ENCODE peak calls at places on chromosomes 13 and 19, in four cellular contexts. One of them, this sample, is unnamed.
A peak's percentile ranks its signal among the peaks of the same experiment; 100 is the strongest.

GRCh38 chr13:74290324-74290773 is 156.1 kb upstream of the KLF12 start:
- DNase-seq in stimulated activated CD4-positive, alpha-beta T cell treated with anti-CD3 and anti-CD28 coated beads, Interleukin-1b, Interleukin-23, amount 100 ng/mL, for 24 hours: no peak
- DNase-seq in HEK293T: peak; percentile 88
- DNase-seq in activated T-helper 1 cell treated with anti-CD3 and anti-CD28 coated beads, Interleukin-12 subunit alpha, Interleukin-12 subunit beta, Interleukin-2, Interleukin-4 antibody, amounts not matched to agents 30 ng/mL and 10 ng/mL and 1 ng/mL, durations not matched to agents 14 hours and 24 hours and 36 hours: peak; percentile 35
- DNase-seq in this sample: peak; percentile 76

GRCh38 chr19:32971012-32971595 is 654 bp downstream of the CEP89 start:
- DNase-seq in activated T-helper 1 cell treated with anti-CD3 and anti-CD28 coated beads, Interleukin-12 subunit alpha, Interleukin-12 subunit beta, Interleukin-2, Interleukin-4 antibody, amounts not matched to agents 30 ng/mL and 10 ng/mL and 1 ng/mL, durations not matched to agents 14 hours and 24 hours and 36 hours: no peak
- DNase-seq in HEK293T: no peak
- DNase-seq in stimulated activated CD4-positive, alpha-beta T cell treated with anti-CD3 and anti-CD28 coated beads, Interleukin-1b, Interleukin-23, amount 100 ng/mL, for 24 hours: no peak
- DNase-seq in this sample: no peak

GRCh38 chr19:5578094-5578846 is 10.5 kb upstream of the TINCR start:
- DNase-seq in activated T-helper 1 cell treated with anti-CD3 and anti-CD28 coated beads, Interleukin-12 subunit alpha, Interleukin-12 subunit beta, Interleukin-2, Interleukin-4 antibody, amounts not matched to agents 30 ng/mL and 10 ng/mL and 1 ng/mL, durations not matched to agents 14 hours and 24 hours and 36 hours: peak; percentile 51
- DNase-seq in HEK293T: peak; percentile 90
- DNase-seq in stimulated activated CD4-positive, alpha-beta T cell treated with anti-CD3 and anti-CD28 coated beads, Interleukin-1b, Interleukin-23, amount 100 ng/mL, for 24 hours: peak; percentile 67
- DNase-seq in this sample: peak; percentile 65

GRCh38 chr19:13086341-13086740 is 16.3 kb downstream of the LYL1 start:
- DNase-seq in activated T-helper 1 cell treated with anti-CD3 and anti-CD28 coated beads, Interleukin-12 subunit alpha, Interleukin-12 subunit beta, Interleukin-2, Interleukin-4 antibody, amounts not matched to agents 30 ng/mL and 10 ng/mL and 1 ng/mL, durations not matched to agents 14 hours and 24 hours and 36 hours: no peak
- DNase-seq in HEK293T: no peak
- DNase-seq in stimulated activated CD4-positive, alpha-beta T cell treated with anti-CD3 and anti-CD28 coated beads, Interleukin-1b, Interleukin-23, amount 100 ng/mL, for 24 hours: no peak
- DNase-seq in this sample: no peak

GRCh38 chr19:13850910-13851753 is 25.8 kb upstream of the NANOS3 start:
- DNase-seq in stimulated activated CD4-positive, alpha-beta T cell treated with anti-CD3 and anti-CD28 coated beads, Interleukin-1b, Interleukin-23, amount 100 ng/mL, for 24 hours: no peak
- DNase-seq in HEK293T: no peak
- DNase-seq in activated T-helper 1 cell treated with anti-CD3 and anti-CD28 coated beads, Interleukin-12 subunit alpha, Interleukin-12 subunit beta, Interleukin-2, Interleukin-4 antibody, amounts not matched to agents 30 ng/mL and 10 ng/mL and 1 ng/mL, durations not matched to agents 14 hours and 24 hours and 36 hours: no peak
- DNase-seq in this sample: peak; percentile 93

GRCh38 chr19:45523642-45524256 is 16.5 kb downstream of the VASP start:
- DNase-seq in stimulated activated CD4-positive, alpha-beta T cell treated with anti-CD3 and anti-CD28 coated beads, Interleukin-1b, Interleukin-23, amount 100 ng/mL, for 24 hours: peak; percentile 46
- DNase-seq in activated T-helper 1 cell treated with anti-CD3 and anti-CD28 coated beads, Interleukin-12 subunit alpha, Interleukin-12 subunit beta, Interleukin-2, Interleukin-4 antibody, amounts not matched to agents 30 ng/mL and 10 ng/mL and 1 ng/mL, durations not matched to agents 14 hours and 24 hours and 36 hours: peak; percentile 65
- DNase-seq in HEK293T: peak; percentile 90
- DNase-seq in this sample: peak; percentile 85

GRCh38 chr19:44212865-44213346 is 574 bp downstream of the ZNF227 start:
- DNase-seq in activated T-helper 1 cell treated with anti-CD3 and anti-CD28 coated beads, Interleukin-12 subunit alpha, Interleukin-12 subunit beta, Interleukin-2, Interleukin-4 antibody, amounts not matched to agents 30 ng/mL and 10 ng/mL and 1 ng/mL, durations not matched to agents 14 hours and 24 hours and 36 hours: no peak
- DNase-seq in HEK293T: peak; percentile 26
- DNase-seq in stimulated activated CD4-positive, alpha-beta T cell treated with anti-CD3 and anti-CD28 coated beads, Interleukin-1b, Interleukin-23, amount 100 ng/mL, for 24 hours: no peak
- DNase-seq in this sample: no peak

GRCh38 chr19:42140125-42140754 is 8.0 kb upstream of the POU2F2 start:
- DNase-seq in HEK293T: peak; percentile 55
- DNase-seq in activated T-helper 1 cell treated with anti-CD3 and anti-CD28 coated beads, Interleukin-12 subunit alpha, Interleukin-12 subunit beta, Interleukin-2, Interleukin-4 antibody, amounts not matched to agents 30 ng/mL and 10 ng/mL and 1 ng/mL, durations not matched to agents 14 hours and 24 hours and 36 hours: no peak
- DNase-seq in stimulated activated CD4-positive, alpha-beta T cell treated with anti-CD3 and anti-CD28 coated beads, Interleukin-1b, Interleukin-23, amount 100 ng/mL, for 24 hours: no peak
- DNase-seq in this sample: peak; percentile 74

GRCh38 chr19:42440357-42441046 is 2.2 kb downstream of the CXCL17 start:
- DNase-seq in stimulated activated CD4-positive, alpha-beta T cell treated with anti-CD3 and anti-CD28 coated beads, Interleukin-1b, Interleukin-23, amount 100 ng/mL, for 24 hours: peak; percentile 76
- DNase-seq in activated T-helper 1 cell treated with anti-CD3 and anti-CD28 coated beads, Interleukin-12 subunit alpha, Interleukin-12 subunit beta, Interleukin-2, Interleukin-4 antibody, amounts not matched to agents 30 ng/mL and 10 ng/mL and 1 ng/mL, durations not matched to agents 14 hours and 24 hours and 36 hours: peak; percentile 68
- DNase-seq in HEK293T: peak; percentile 80
- DNase-seq in this sample: peak; percentile 89

GRCh38 chr13:30334663-30335386 is 27.5 kb upstream of the KATNAL1 start:
- DNase-seq in HEK293T: peak; percentile 68
- DNase-seq in stimulated activated CD4-positive, alpha-beta T cell treated with anti-CD3 and anti-CD28 coated beads, Interleukin-1b, Interleukin-23, amount 100 ng/mL, for 24 hours: no peak
- DNase-seq in activated T-helper 1 cell treated with anti-CD3 and anti-CD28 coated beads, Interleukin-12 subunit alpha, Interleukin-12 subunit beta, Interleukin-2, Interleukin-4 antibody, amounts not matched to agents 30 ng/mL and 10 ng/mL and 1 ng/mL, durations not matched to agents 14 hours and 24 hours and 36 hours: no peak
- DNase-seq in this sample: no peak

GRCh38 chr13:43730642-43731041 is 56.1 kb downstream of the ENOX1 start:
- DNase-seq in HEK293T: no peak
- DNase-seq in activated T-helper 1 cell treated with anti-CD3 and anti-CD28 coated beads, Interleukin-12 subunit alpha, Interleukin-12 subunit beta, Interleukin-2, Interleukin-4 antibody, amounts not matched to agents 30 ng/mL and 10 ng/mL and 1 ng/mL, durations not matched to agents 14 hours and 24 hours and 36 hours: no peak
- DNase-seq in stimulated activated CD4-positive, alpha-beta T cell treated with anti-CD3 and anti-CD28 coated beads, Interleukin-1b, Interleukin-23, amount 100 ng/mL, for 24 hours: no peak
- DNase-seq in this sample: peak; percentile 58

GRCh38 chr19:42076375-42076944 is 494 bp downstream of the ZNF574 start:
- DNase-seq in stimulated activated CD4-positive, alpha-beta T cell treated with anti-CD3 and anti-CD28 coated beads, Interleukin-1b, Interleukin-23, amount 100 ng/mL, for 24 hours: no peak
- DNase-seq in activated T-helper 1 cell treated with anti-CD3 and anti-CD28 coated beads, Interleukin-12 subunit alpha, Interleukin-12 subunit beta, Interleukin-2, Interleukin-4 antibody, amounts not matched to agents 30 ng/mL and 10 ng/mL and 1 ng/mL, durations not matched to agents 14 hours and 24 hours and 36 hours: no peak
- DNase-seq in HEK293T: no peak
- DNase-seq in this sample: no peak

GRCh38 chr19:367561-367960 is 23.0 kb upstream of the MIER2 start:
- DNase-seq in HEK293T: no peak
- DNase-seq in activated T-helper 1 cell treated with anti-CD3 and anti-CD28 coated beads, Interleukin-12 subunit alpha, Interleukin-12 subunit beta, Interleukin-2, Interleukin-4 antibody, amounts not matched to agents 30 ng/mL and 10 ng/mL and 1 ng/mL, durations not matched to agents 14 hours and 24 hours and 36 hours: no peak
- DNase-seq in stimulated activated CD4-positive, alpha-beta T cell treated with anti-CD3 and anti-CD28 coated beads, Interleukin-1b, Interleukin-23, amount 100 ng/mL, for 24 hours: no peak
- DNase-seq in this sample: no peak

GRCh38 chr13:31310781-31311180 is 111.0 kb downstream of the B3GLCT start:
- DNase-seq in activated T-helper 1 cell treated with anti-CD3 and anti-CD28 coated beads, Interleukin-12 subunit alpha, Interleukin-12 subunit beta, Interleukin-2, Interleukin-4 antibody, amounts not matched to agents 30 ng/mL and 10 ng/mL and 1 ng/mL, durations not matched to agents 14 hours and 24 hours and 36 hours: no peak
- DNase-seq in stimulated activated CD4-positive, alpha-beta T cell treated with anti-CD3 and anti-CD28 coated beads, Interleukin-1b, Interleukin-23, amount 100 ng/mL, for 24 hours: no peak
- DNase-seq in HEK293T: no peak
- DNase-seq in this sample: no peak

GRCh38 chr13:50353651-50354415 is 338.6 kb downstream of the KCNRG start:
- DNase-seq in HEK293T: no peak
- DNase-seq in stimulated activated CD4-positive, alpha-beta T cell treated with anti-CD3 and anti-CD28 coated beads, Interleukin-1b, Interleukin-23, amount 100 ng/mL, for 24 hours: no peak
- DNase-seq in activated T-helper 1 cell treated with anti-CD3 and anti-CD28 coated beads, Interleukin-12 subunit alpha, Interleukin-12 subunit beta, Interleukin-2, Interleukin-4 antibody, amounts not matched to agents 30 ng/mL and 10 ng/mL and 1 ng/mL, durations not matched to agents 14 hours and 24 hours and 36 hours: no peak
- DNase-seq in this sample: no peak

GRCh38 chr19:39405261-39405912 is 1.3 kb upstream of the ZFP36 start:
- DNase-seq in HEK293T: no peak
- DNase-seq in activated T-helper 1 cell treated with anti-CD3 and anti-CD28 coated beads, Interleukin-12 subunit alpha, Interleukin-12 subunit beta, Interleukin-2, Interleukin-4 antibody, amounts not matched to agents 30 ng/mL and 10 ng/mL and 1 ng/mL, durations not matched to agents 14 hours and 24 hours and 36 hours: no peak
- DNase-seq in stimulated activated CD4-positive, alpha-beta T cell treated with anti-CD3 and anti-CD28 coated beads, Interleukin-1b, Interleukin-23, amount 100 ng/mL, for 24 hours: no peak
- DNase-seq in this sample: no peak

GRCh38 chr13:84430441-84430840 is 548.2 kb upstream of the SLITRK1 start:
- DNase-seq in stimulated activated CD4-positive, alpha-beta T cell treated with anti-CD3 and anti-CD28 coated beads, Interleukin-1b, Interleukin-23, amount 100 ng/mL, for 24 hours: no peak
- DNase-seq in HEK293T: no peak
- DNase-seq in activated T-helper 1 cell treated with anti-CD3 and anti-CD28 coated beads, Interleukin-12 subunit alpha, Interleukin-12 subunit beta, Interleukin-2, Interleukin-4 antibody, amounts not matched to agents 30 ng/mL and 10 ng/mL and 1 ng/mL, durations not matched to agents 14 hours and 24 hours and 36 hours: no peak
- DNase-seq in this sample: no peak

GRCh38 chr19:49809155-49809986 is 3.7 kb downstream of the FUZ start:
- DNase-seq in activated T-helper 1 cell treated with anti-CD3 and anti-CD28 coated beads, Interleukin-12 subunit alpha, Interleukin-12 subunit beta, Interleukin-2, Interleukin-4 antibody, amounts not matched to agents 30 ng/mL and 10 ng/mL and 1 ng/mL, durations not matched to agents 14 hours and 24 hours and 36 hours: peak; percentile 38
- DNase-seq in stimulated activated CD4-positive, alpha-beta T cell treated with anti-CD3 and anti-CD28 coated beads, Interleukin-1b, Interleukin-23, amount 100 ng/mL, for 24 hours: no peak
- DNase-seq in HEK293T: no peak
- DNase-seq in this sample: peak; percentile 82

GRCh38 chr19:35167251-35168119 is 12.9 kb downstream of the FXYD5 start:
- DNase-seq in HEK293T: no peak
- DNase-seq in stimulated activated CD4-positive, alpha-beta T cell treated with anti-CD3 and anti-CD28 coated beads, Interleukin-1b, Interleukin-23, amount 100 ng/mL, for 24 hours: no peak
- DNase-seq in activated T-helper 1 cell treated with anti-CD3 and anti-CD28 coated beads, Interleukin-12 subunit alpha, Interleukin-12 subunit beta, Interleukin-2, Interleukin-4 antibody, amounts not matched to agents 30 ng/mL and 10 ng/mL and 1 ng/mL, durations not matched to agents 14 hours and 24 hours and 36 hours: no peak
- DNase-seq in this sample: no peak

GRCh38 chr13:36857273-36857672 is 38.3 kb downstream of the RFXAP start:
- DNase-seq in activated T-helper 1 cell treated with anti-CD3 and anti-CD28 coated beads, Interleukin-12 subunit alpha, Interleukin-12 subunit beta, Interleukin-2, Interleukin-4 antibody, amounts not matched to agents 30 ng/mL and 10 ng/mL and 1 ng/mL, durations not matched to agents 14 hours and 24 hours and 36 hours: no peak
- DNase-seq in stimulated activated CD4-positive, alpha-beta T cell treated with anti-CD3 and anti-CD28 coated beads, Interleukin-1b, Interleukin-23, amount 100 ng/mL, for 24 hours: no peak
- DNase-seq in HEK293T: no peak
- DNase-seq in this sample: no peak

GRCh38 chr19:41860419-41861097 is 503 bp downstream of the RPS19 start:
- DNase-seq in activated T-helper 1 cell treated with anti-CD3 and anti-CD28 coated beads, Interleukin-12 subunit alpha, Interleukin-12 subunit beta, Interleukin-2, Interleukin-4 antibody, amounts not matched to agents 30 ng/mL and 10 ng/mL and 1 ng/mL, durations not matched to agents 14 hours and 24 hours and 36 hours: no peak
- DNase-seq in HEK293T: no peak
- DNase-seq in stimulated activated CD4-positive, alpha-beta T cell treated with anti-CD3 and anti-CD28 coated beads, Interleukin-1b, Interleukin-23, amount 100 ng/mL, for 24 hours: no peak
- DNase-seq in this sample: peak; percentile 65

GRCh38 chr19:54390942-54391577 is 24.2 kb upstream of the TTYH1 start:
- DNase-seq in activated T-helper 1 cell treated with anti-CD3 and anti-CD28 coated beads, Interleukin-12 subunit alpha, Interleukin-12 subunit beta, Interleukin-2, Interleukin-4 antibody, amounts not matched to agents 30 ng/mL and 10 ng/mL and 1 ng/mL, durations not matched to agents 14 hours and 24 hours and 36 hours: peak; percentile 35
- DNase-seq in HEK293T: peak; percentile 52
- DNase-seq in stimulated activated CD4-positive, alpha-beta T cell treated with anti-CD3 and anti-CD28 coated beads, Interleukin-1b, Interleukin-23, amount 100 ng/mL, for 24 hours: peak; percentile 60
- DNase-seq in this sample: peak; percentile 59

GRCh38 chr13:39364797-39365468 is 238.1 kb downstream of the LHFPL6 start:
- DNase-seq in HEK293T: peak; percentile 71
- DNase-seq in activated T-helper 1 cell treated with anti-CD3 and anti-CD28 coated beads, Interleukin-12 subunit alpha, Interleukin-12 subunit beta, Interleukin-2, Interleukin-4 antibody, amounts not matched to agents 30 ng/mL and 10 ng/mL and 1 ng/mL, durations not matched to agents 14 hours and 24 hours and 36 hours: no peak
- DNase-seq in stimulated activated CD4-positive, alpha-beta T cell treated with anti-CD3 and anti-CD28 coated beads, Interleukin-1b, Interleukin-23, amount 100 ng/mL, for 24 hours: no peak
- DNase-seq in this sample: no peak

GRCh38 chr13:104074326-104074725 is 1008.1 kb upstream of the SLC10A2 start:
- DNase-seq in activated T-helper 1 cell treated with anti-CD3 and anti-CD28 coated beads, Interleukin-12 subunit alpha, Interleukin-12 subunit beta, Interleukin-2, Interleukin-4 antibody, amounts not matched to agents 30 ng/mL and 10 ng/mL and 1 ng/mL, durations not matched to agents 14 hours and 24 hours and 36 hours: no peak
- DNase-seq in stimulated activated CD4-positive, alpha-beta T cell treated with anti-CD3 and anti-CD28 coated beads, Interleukin-1b, Interleukin-23, amount 100 ng/mL, for 24 hours: no peak
- DNase-seq in HEK293T: no peak
- DNase-seq in this sample: no peak

GRCh38 chr13:31964168-31964567 is 67.4 kb upstream of the FRY start:
- DNase-seq in HEK293T: no peak
- DNase-seq in stimulated activated CD4-positive, alpha-beta T cell treated with anti-CD3 and anti-CD28 coated beads, Interleukin-1b, Interleukin-23, amount 100 ng/mL, for 24 hours: no peak
- DNase-seq in activated T-helper 1 cell treated with anti-CD3 and anti-CD28 coated beads, Interleukin-12 subunit alpha, Interleukin-12 subunit beta, Interleukin-2, Interleukin-4 antibody, amounts not matched to agents 30 ng/mL and 10 ng/mL and 1 ng/mL, durations not matched to agents 14 hours and 24 hours and 36 hours: no peak
- DNase-seq in this sample: no peak

GRCh38 chr19:4970558-4971423 is 1.9 kb downstream of the KDM4B start:
- DNase-seq in HEK293T: no peak
- DNase-seq in activated T-helper 1 cell treated with anti-CD3 and anti-CD28 coated beads, Interleukin-12 subunit alpha, Interleukin-12 subunit beta, Interleukin-2, Interleukin-4 antibody, amounts not matched to agents 30 ng/mL and 10 ng/mL and 1 ng/mL, durations not matched to agents 14 hours and 24 hours and 36 hours: no peak
- DNase-seq in stimulated activated CD4-positive, alpha-beta T cell treated with anti-CD3 and anti-CD28 coated beads, Interleukin-1b, Interleukin-23, amount 100 ng/mL, for 24 hours: no peak
- DNase-seq in this sample: peak; percentile 80

GRCh38 chr19:18893573-18894253 is 2.2 kb downstream of the CERS1 start:
- DNase-seq in HEK293T: no peak
- DNase-seq in activated T-helper 1 cell treated with anti-CD3 and anti-CD28 coated beads, Interleukin-12 subunit alpha, Interleukin-12 subunit beta, Interleukin-2, Interleukin-4 antibody, amounts not matched to agents 30 ng/mL and 10 ng/mL and 1 ng/mL, durations not matched to agents 14 hours and 24 hours and 36 hours: no peak
- DNase-seq in stimulated activated CD4-positive, alpha-beta T cell treated with anti-CD3 and anti-CD28 coated beads, Interleukin-1b, Interleukin-23, amount 100 ng/mL, for 24 hours: no peak
- DNase-seq in this sample: no peak

GRCh38 chr13:111322916-111323331 is 2.5 kb downstream of the TEX29 start:
- DNase-seq in stimulated activated CD4-positive, alpha-beta T cell treated with anti-CD3 and anti-CD28 coated beads, Interleukin-1b, Interleukin-23, amount 100 ng/mL, for 24 hours: no peak
- DNase-seq in activated T-helper 1 cell treated with anti-CD3 and anti-CD28 coated beads, Interleukin-12 subunit alpha, Interleukin-12 subunit beta, Interleukin-2, Interleukin-4 antibody, amounts not matched to agents 30 ng/mL and 10 ng/mL and 1 ng/mL, durations not matched to agents 14 hours and 24 hours and 36 hours: no peak
- DNase-seq in HEK293T: no peak
- DNase-seq in this sample: no peak

GRCh38 chr19:40443930-40444180 is 280 bp downstream of the SERTAD3 start:
- DNase-seq in stimulated activated CD4-positive, alpha-beta T cell treated with anti-CD3 and anti-CD28 coated beads, Interleukin-1b, Interleukin-23, amount 100 ng/mL, for 24 hours: no peak
- DNase-seq in HEK293T: no peak
- DNase-seq in activated T-helper 1 cell treated with anti-CD3 and anti-CD28 coated beads, Interleukin-12 subunit alpha, Interleukin-12 subunit beta, Interleukin-2, Interleukin-4 antibody, amounts not matched to agents 30 ng/mL and 10 ng/mL and 1 ng/mL, durations not matched to agents 14 hours and 24 hours and 36 hours: no peak
- DNase-seq in this sample: no peak

GRCh38 chr19:11580665-11581418 is 3.4 kb upstream of the ACP5 start:
- DNase-seq in activated T-helper 1 cell treated with anti-CD3 and anti-CD28 coated beads, Interleukin-12 subunit alpha, Interleukin-12 subunit beta, Interleukin-2, Interleukin-4 antibody, amounts not matched to agents 30 ng/mL and 10 ng/mL and 1 ng/mL, durations not matched to agents 14 hours and 24 hours and 36 hours: no peak
- DNase-seq in stimulated activated CD4-positive, alpha-beta T cell treated with anti-CD3 and anti-CD28 coated beads, Interleukin-1b, Interleukin-23, amount 100 ng/mL, for 24 hours: no peak
- DNase-seq in HEK293T: no peak
- DNase-seq in this sample: no peak